ENCODE peak calls at places on chromosome 10, in ten cellular contexts. One of them, this sample, is unnamed.

GRCh38 chr10:50937230-50937907 is 51.9 kb upstream of the A1CF start:
- DNase-seq in KG1: no peak
- DNase-seq in Calu3: peak
- DNase-seq in naive thymus-derived CD8-positive, alpha-beta T cell: no peak
- DNase-seq in pulmonary artery endothelial cell: no peak
- DNase-seq in HEK293T: peak
- DNase-seq in Caki2: peak
- DNase-seq in NCI-H748 treated with DMSO at 0.1 percent for 48 hours: no peak
- DNase-seq in T-helper 17 cell: no peak
- DNase-seq in RCC 7860: peak
- DNase-seq in this sample: no peak

GRCh38 chr10:82266438-82266837 is 391.4 kb downstream of the NRG3 start:
- DNase-seq in RCC 7860: peak
- DNase-seq in KG1: no peak
- DNase-seq in pulmonary artery endothelial cell: no peak
- DNase-seq in Calu3: no peak
- DNase-seq in Caki2: no peak
- DNase-seq in naive thymus-derived CD8-positive, alpha-beta T cell: no peak
- DNase-seq in HEK293T: no peak
- DNase-seq in NCI-H748 treated with DMSO at 0.1 percent for 48 hours: no peak
- DNase-seq in T-helper 17 cell: no peak
- DNase-seq in this sample: peak

GRCh38 chr10:77613476-77614130 is 24.0 kb downstream of the KCNMA1 start:
- DNase-seq in Calu3: no peak
- DNase-seq in Caki2: no peak
- DNase-seq in naive thymus-derived CD8-positive, alpha-beta T cell: no peak
- DNase-seq in T-helper 17 cell: no peak
- DNase-seq in pulmonary artery endothelial cell: no peak
- DNase-seq in KG1: no peak
- DNase-seq in RCC 7860: no peak
- DNase-seq in NCI-H748 treated with DMSO at 0.1 percent for 48 hours: no peak
- DNase-seq in HEK293T: no peak
- DNase-seq in this sample: no peak

GRCh38 chr10:19824397-19825342 is 8.4 kb downstream of the PLXDC2 start:
- DNase-seq in pulmonary artery endothelial cell: no peak
- DNase-seq in KG1: no peak
- DNase-seq in naive thymus-derived CD8-positive, alpha-beta T cell: no peak
- DNase-seq in T-helper 17 cell: no peak
- DNase-seq in HEK293T: no peak
- DNase-seq in Calu3: no peak
- DNase-seq in Caki2: no peak
- DNase-seq in NCI-H748 treated with DMSO at 0.1 percent for 48 hours: no peak
- DNase-seq in RCC 7860: no peak
- DNase-seq in this sample: no peak

GRCh38 chr10:72335394-72336258 is 19.1 kb downstream of the DNAJB12 start:
- DNase-seq in T-helper 17 cell: peak
- DNase-seq in KG1: peak
- DNase-seq in pulmonary artery endothelial cell: no peak
- DNase-seq in Caki2: peak
- DNase-seq in RCC 7860: peak
- DNase-seq in HEK293T: no peak
- DNase-seq in naive thymus-derived CD8-positive, alpha-beta T cell: no peak
- DNase-seq in NCI-H748 treated with DMSO at 0.1 percent for 48 hours: no peak
- DNase-seq in Calu3: peak
- DNase-seq in this sample: no peak

GRCh38 chr10:75611081-75611971 is 179.9 kb downstream of the LRMDA start:
- DNase-seq in NCI-H748 treated with DMSO at 0.1 percent for 48 hours: no peak
- DNase-seq in RCC 7860: no peak
- DNase-seq in KG1: no peak
- DNase-seq in naive thymus-derived CD8-positive, alpha-beta T cell: no peak
- DNase-seq in pulmonary artery endothelial cell: no peak
- DNase-seq in T-helper 17 cell: no peak
- DNase-seq in Calu3: no peak
- DNase-seq in Caki2: no peak
- DNase-seq in HEK293T: no peak
- DNase-seq in this sample: no peak

GRCh38 chr10:122710576-122710975 is 10.9 kb upstream of the C10orf120 start:
- DNase-seq in Calu3: no peak
- DNase-seq in T-helper 17 cell: no peak
- DNase-seq in pulmonary artery endothelial cell: no peak
- DNase-seq in naive thymus-derived CD8-positive, alpha-beta T cell: no peak
- DNase-seq in HEK293T: no peak
- DNase-seq in Caki2: no peak
- DNase-seq in NCI-H748 treated with DMSO at 0.1 percent for 48 hours: no peak
- DNase-seq in RCC 7860: no peak
- DNase-seq in KG1: no peak
- DNase-seq in this sample: no peak

GRCh38 chr10:103767756-103768155 is 87.6 kb downstream of the SH3PXD2A start:
- DNase-seq in pulmonary artery endothelial cell: no peak
- DNase-seq in RCC 7860: no peak
- DNase-seq in Calu3: no peak
- DNase-seq in T-helper 17 cell: no peak
- DNase-seq in naive thymus-derived CD8-positive, alpha-beta T cell: no peak
- DNase-seq in KG1: no peak
- DNase-seq in NCI-H748 treated with DMSO at 0.1 percent for 48 hours: no peak
- DNase-seq in HEK293T: no peak
- DNase-seq in Caki2: no peak
- DNase-seq in this sample: no peak

GRCh38 chr10:101014966-101015581 is 15.5 kb downstream of the LZTS2 start:
- DNase-seq in HEK293T: no peak
- DNase-seq in NCI-H748 treated with DMSO at 0.1 percent for 48 hours: no peak
- DNase-seq in pulmonary artery endothelial cell: no peak
- DNase-seq in Calu3: no peak
- DNase-seq in KG1: no peak
- DNase-seq in RCC 7860: peak
- DNase-seq in Caki2: peak
- DNase-seq in T-helper 17 cell: no peak
- DNase-seq in naive thymus-derived CD8-positive, alpha-beta T cell: no peak
- DNase-seq in this sample: peak

GRCh38 chr10:131876543-131876942 is 24.3 kb upstream of the PPP2R2D start:
- DNase-seq in Calu3: no peak
- DNase-seq in naive thymus-derived CD8-positive, alpha-beta T cell: no peak
- DNase-seq in RCC 7860: no peak
- DNase-seq in Caki2: peak
- DNase-seq in HEK293T: no peak
- DNase-seq in pulmonary artery endothelial cell: no peak
- DNase-seq in T-helper 17 cell: no peak
- DNase-seq in KG1: no peak
- DNase-seq in NCI-H748 treated with DMSO at 0.1 percent for 48 hours: no peak
- DNase-seq in this sample: no peak

GRCh38 chr10:97707134-97707861 is 6.2 kb upstream of the MARVELD1 start:
- DNase-seq in RCC 7860: no peak
- DNase-seq in Calu3: no peak
- DNase-seq in KG1: no peak
- DNase-seq in NCI-H748 treated with DMSO at 0.1 percent for 48 hours: no peak
- DNase-seq in Caki2: no peak
- DNase-seq in HEK293T: no peak
- DNase-seq in T-helper 17 cell: no peak
- DNase-seq in pulmonary artery endothelial cell: no peak
- DNase-seq in naive thymus-derived CD8-positive, alpha-beta T cell: no peak
- DNase-seq in this sample: no peak

GRCh38 chr10:50622497-50623298 is 1.1 kb downstream of the SGMS1 start:
- DNase-seq in KG1: peak
- DNase-seq in HEK293T: peak
- DNase-seq in pulmonary artery endothelial cell: no peak
- DNase-seq in Caki2: peak
- DNase-seq in NCI-H748 treated with DMSO at 0.1 percent for 48 hours: no peak
- DNase-seq in T-helper 17 cell: peak
- DNase-seq in naive thymus-derived CD8-positive, alpha-beta T cell: peak
- DNase-seq in Calu3: peak
- DNase-seq in RCC 7860: no peak
- DNase-seq in this sample: no peak

GRCh38 chr10:118698421-118698820 is 56.3 kb downstream of the CACUL1 start:
- DNase-seq in Calu3: peak
- DNase-seq in HEK293T: peak
- DNase-seq in RCC 7860: peak
- DNase-seq in Caki2: peak
- DNase-seq in pulmonary artery endothelial cell: peak
- DNase-seq in KG1: peak
- DNase-seq in NCI-H748 treated with DMSO at 0.1 percent for 48 hours: no peak
- DNase-seq in T-helper 17 cell: peak
- DNase-seq in naive thymus-derived CD8-positive, alpha-beta T cell: peak
- DNase-seq in this sample: peak

GRCh38 chr10:95475827-95476481 is 85.2 kb downstream of the SORBS1 start:
- DNase-seq in naive thymus-derived CD8-positive, alpha-beta T cell: no peak
- DNase-seq in RCC 7860: no peak
- DNase-seq in Calu3: peak
- DNase-seq in NCI-H748 treated with DMSO at 0.1 percent for 48 hours: no peak
- DNase-seq in HEK293T: no peak
- DNase-seq in KG1: no peak
- DNase-seq in Caki2: no peak
- DNase-seq in T-helper 17 cell: no peak
- DNase-seq in pulmonary artery endothelial cell: no peak
- DNase-seq in this sample: no peak

GRCh38 chr10:29067161-29067560 is 221.7 kb upstream of the LYZL1 start:
- DNase-seq in naive thymus-derived CD8-positive, alpha-beta T cell: no peak
- DNase-seq in pulmonary artery endothelial cell: no peak
- DNase-seq in Caki2: no peak
- DNase-seq in KG1: no peak
- DNase-seq in T-helper 17 cell: no peak
- DNase-seq in HEK293T: no peak
- DNase-seq in NCI-H748 treated with DMSO at 0.1 percent for 48 hours: no peak
- DNase-seq in Calu3: peak
- DNase-seq in RCC 7860: no peak
- DNase-seq in this sample: no peak

GRCh38 chr10:103614511-103615158 is 121.1 kb downstream of the NEURL1 start:
- DNase-seq in Caki2: no peak
- DNase-seq in HEK293T: no peak
- DNase-seq in Calu3: no peak
- DNase-seq in KG1: no peak
- DNase-seq in pulmonary artery endothelial cell: no peak
- DNase-seq in NCI-H748 treated with DMSO at 0.1 percent for 48 hours: no peak
- DNase-seq in naive thymus-derived CD8-positive, alpha-beta T cell: no peak
- DNase-seq in T-helper 17 cell: no peak
- DNase-seq in RCC 7860: no peak
- DNase-seq in this sample: no peak

GRCh38 chr10:124997246-124997790 is 55.4 kb downstream of the ZRANB1 start:
- DNase-seq in RCC 7860: no peak
- DNase-seq in KG1: no peak
- DNase-seq in Caki2: no peak
- DNase-seq in pulmonary artery endothelial cell: no peak
- DNase-seq in NCI-H748 treated with DMSO at 0.1 percent for 48 hours: no peak
- DNase-seq in T-helper 17 cell: no peak
- DNase-seq in Calu3: no peak
- DNase-seq in naive thymus-derived CD8-positive, alpha-beta T cell: no peak
- DNase-seq in HEK293T: no peak
- DNase-seq in this sample: no peak

GRCh38 chr10:25076501-25077197 is 60.2 kb downstream of the THNSL1 start:
- DNase-seq in NCI-H748 treated with DMSO at 0.1 percent for 48 hours: no peak
- DNase-seq in T-helper 17 cell: no peak
- DNase-seq in HEK293T: no peak
- DNase-seq in pulmonary artery endothelial cell: no peak
- DNase-seq in RCC 7860: peak
- DNase-seq in Calu3: no peak
- DNase-seq in naive thymus-derived CD8-positive, alpha-beta T cell: no peak
- DNase-seq in KG1: no peak
- DNase-seq in Caki2: no peak
- DNase-seq in this sample: no peak

GRCh38 chr10:110651044-110651958 is 7.2 kb downstream of the RBM20 start:
- DNase-seq in Caki2: peak
- DNase-seq in pulmonary artery endothelial cell: no peak
- DNase-seq in HEK293T: no peak
- DNase-seq in naive thymus-derived CD8-positive, alpha-beta T cell: no peak
- DNase-seq in Calu3: no peak
- DNase-seq in NCI-H748 treated with DMSO at 0.1 percent for 48 hours: no peak
- DNase-seq in RCC 7860: peak
- DNase-seq in KG1: no peak
- DNase-seq in T-helper 17 cell: no peak
- DNase-seq in this sample: peak

GRCh38 chr10:13683017-13683416 is 96.3 kb downstream of the PRPF18 start:
- DNase-seq in NCI-H748 treated with DMSO at 0.1 percent for 48 hours: no peak
- DNase-seq in RCC 7860: no peak
- DNase-seq in Calu3: no peak
- DNase-seq in Caki2: no peak
- DNase-seq in KG1: no peak
- DNase-seq in pulmonary artery endothelial cell: no peak
- DNase-seq in naive thymus-derived CD8-positive, alpha-beta T cell: no peak
- DNase-seq in T-helper 17 cell: no peak
- DNase-seq in HEK293T: no peak
- DNase-seq in this sample: no peak

GRCh38 chr10:29946953-29947700 is 112.3 kb downstream of the JCAD start:
- DNase-seq in naive thymus-derived CD8-positive, alpha-beta T cell: no peak
- DNase-seq in NCI-H748 treated with DMSO at 0.1 percent for 48 hours: no peak
- DNase-seq in KG1: no peak
- DNase-seq in HEK293T: no peak
- DNase-seq in T-helper 17 cell: no peak
- DNase-seq in pulmonary artery endothelial cell: peak
- DNase-seq in RCC 7860: peak
- DNase-seq in Caki2: peak
- DNase-seq in Calu3: peak
- DNase-seq in this sample: peak

GRCh38 chr10:118621304-118621942 is 26.0 kb upstream of the PRLHR start:
- DNase-seq in pulmonary artery endothelial cell: no peak
- DNase-seq in T-helper 17 cell: no peak
- DNase-seq in Caki2: no peak
- DNase-seq in NCI-H748 treated with DMSO at 0.1 percent for 48 hours: no peak
- DNase-seq in naive thymus-derived CD8-positive, alpha-beta T cell: peak
- DNase-seq in RCC 7860: no peak
- DNase-seq in HEK293T: no peak
- DNase-seq in KG1: no peak
- DNase-seq in Calu3: peak
- DNase-seq in this sample: no peak

GRCh38 chr10:63522129-63522687 is 1.0 kb downstream of the REEP3 start:
- DNase-seq in RCC 7860: no peak
- DNase-seq in KG1: no peak
- DNase-seq in NCI-H748 treated with DMSO at 0.1 percent for 48 hours: peak
- DNase-seq in naive thymus-derived CD8-positive, alpha-beta T cell: no peak
- DNase-seq in Calu3: no peak
- DNase-seq in pulmonary artery endothelial cell: no peak
- DNase-seq in Caki2: no peak
- DNase-seq in T-helper 17 cell: no peak
- DNase-seq in HEK293T: no peak
- DNase-seq in this sample: no peak

GRCh38 chr10:103852189-103852711 is 3.1 kb downstream of the SH3PXD2A start:
- DNase-seq in T-helper 17 cell: no peak
- DNase-seq in Caki2: no peak
- DNase-seq in NCI-H748 treated with DMSO at 0.1 percent for 48 hours: no peak
- DNase-seq in pulmonary artery endothelial cell: no peak
- DNase-seq in naive thymus-derived CD8-positive, alpha-beta T cell: no peak
- DNase-seq in KG1: no peak
- DNase-seq in HEK293T: no peak
- DNase-seq in Calu3: no peak
- DNase-seq in RCC 7860: no peak
- DNase-seq in this sample: no peak

GRCh38 chr10:64394744-64395143 is 873.5 kb downstream of the REEP3 start:
- DNase-seq in T-helper 17 cell: no peak
- DNase-seq in RCC 7860: peak
- DNase-seq in naive thymus-derived CD8-positive, alpha-beta T cell: no peak
- DNase-seq in pulmonary artery endothelial cell: no peak
- DNase-seq in Caki2: peak
- DNase-seq in NCI-H748 treated with DMSO at 0.1 percent for 48 hours: no peak
- DNase-seq in KG1: no peak
- DNase-seq in HEK293T: no peak
- DNase-seq in Calu3: peak
- DNase-seq in this sample: no peak

GRCh38 chr10:60664859-60665258 is 113.4 kb upstream of the CDK1 start:
- DNase-seq in KG1: no peak
- DNase-seq in Calu3: no peak
- DNase-seq in RCC 7860: no peak
- DNase-seq in naive thymus-derived CD8-positive, alpha-beta T cell: no peak
- DNase-seq in T-helper 17 cell: no peak
- DNase-seq in NCI-H748 treated with DMSO at 0.1 percent for 48 hours: no peak
- DNase-seq in Caki2: no peak
- DNase-seq in pulmonary artery endothelial cell: no peak
- DNase-seq in HEK293T: no peak
- DNase-seq in this sample: no peak